ENCODE peak calls at places on chromosomes 11 and 22, in ten cellular contexts. L is pancreas, U is omental fat pad, G is endothelial cell, T is stomach, H is IMR-90, M is lower leg skin, F is breast epithelium, B is mesothelial cell of epicardium, E is GM20000. K is an unnamed sample.

GRCh38 chr22:37242395-37242918 is 1.6 kb downstream of the RAC2 start:
- DNase-seq in L (peak), U (no peak), G (no peak), T (peak), H (peak), M (peak), F (peak), B (no peak), E (peak), K (peak)

GRCh38 chr11:129458756-129459535 is 83.3 kb downstream of the BARX2 start:
- DNase-seq in L (no peak), U (no peak), G (no peak), T (no peak), H (no peak), M (no peak), F (no peak), B (no peak), E (no peak), K (peak)

GRCh38 chr11:111406091-111406490 is 27.0 kb upstream of the POU2AF1 start:
- DNase-seq in L (no peak), U (no peak), G (no peak), T (no peak), H (no peak), M (peak), F (no peak), B (no peak), E (no peak), K (no peak)

GRCh38 chr22:23376256-23376655 is 195.9 kb downstream of the BCR start:
- DNase-seq in L (no peak), U (no peak), G (peak), T (no peak), H (no peak), M (peak), F (no peak), B (no peak), E (peak), K (peak)

GRCh38 chr22:21745948-21746347 is 10.4 kb upstream of the YPEL1 start:
- DNase-seq in L (no peak), U (no peak), G (no peak), T (no peak), H (no peak), M (no peak), F (no peak), B (no peak), E (no peak), K (no peak)

GRCh38 chr11:61281581-61282250 is 13.4 kb downstream of the VWCE start:
- DNase-seq in L (peak), U (no peak), G (peak), T (peak), H (no peak), M (no peak), F (no peak), B (peak), E (no peak), K (peak)

GRCh38 chr11:72740060-72740424 is 12.2 kb downstream of the ARAP1 start:
- DNase-seq in L (no peak), U (no peak), G (no peak), T (no peak), H (no peak), M (no peak), F (no peak), B (no peak), E (no peak), K (no peak)

GRCh38 chr11:61056981-61057380 is 45.3 kb upstream of the CD5 start:
- DNase-seq in L (no peak), U (no peak), G (no peak), T (no peak), H (no peak), M (peak), F (no peak), B (no peak), E (no peak), K (no peak)

GRCh38 chr11:69301491-69302401 is 7.8 kb downstream of the MYEOV start:
- DNase-seq in L (no peak), U (no peak), G (no peak), T (peak), H (peak), M (no peak), F (peak), B (no peak), E (no peak), K (peak)

GRCh38 chr11:15189646-15190365 is 75.1 kb downstream of the INSC start:
- DNase-seq in L (no peak), U (no peak), G (no peak), T (no peak), H (peak), M (no peak), F (no peak), B (no peak), E (no peak), K (no peak)

GRCh38 chr11:27150098-27150497 is 109.5 kb downstream of the BBOX1 start:
- DNase-seq in L (no peak), U (no peak), G (no peak), T (no peak), H (no peak), M (no peak), F (no peak), B (no peak), E (no peak), K (no peak)

GRCh38 chr11:57568330-57568766 is 876 bp upstream of the UBE2L6 start:
- DNase-seq in L (no peak), U (peak), G (no peak), T (no peak), H (peak), M (peak), F (no peak), B (no peak), E (peak), K (no peak)

GRCh38 chr11:105579111-105579510 is 30.8 kb upstream of the GRIA4 start:
- DNase-seq in L (no peak), U (no peak), G (no peak), T (no peak), H (no peak), M (no peak), F (no peak), B (no peak), E (no peak), K (no peak)
- TF ChIP-seq CTCF in L (no peak), U (no peak), G (peak), T (no peak), H (no peak), M (no peak), F (no peak), B (no peak), E (no peak), K (no peak)

GRCh38 chr11:93131709-93132108 is 66.1 kb downstream of the SLC36A4 start:
- DNase-seq in L (no peak), U (no peak), G (peak), T (no peak), H (no peak), M (no peak), F (no peak), B (no peak), E (no peak), K (no peak)

GRCh38 chr11:93123351-93123898 is 74.4 kb downstream of the SLC36A4 start:
- DNase-seq in L (peak), U (no peak), G (no peak), T (peak), H (peak), M (no peak), F (no peak), B (peak), E (no peak), K (peak)

GRCh38 chr11:93133710-93134109 is 64.1 kb downstream of the SLC36A4 start:
- DNase-seq in L (no peak), U (no peak), G (no peak), T (no peak), H (peak), M (no peak), F (no peak), B (no peak), E (no peak), K (no peak)

GRCh38 chr11:93128574-93128973 is 69.2 kb downstream of the SLC36A4 start:
- DNase-seq in L (no peak), U (no peak), G (no peak), T (no peak), H (no peak), M (no peak), F (no peak), B (no peak), E (no peak), K (no peak)
- TF ChIP-seq CTCF in L (no peak), U (no peak), G (no peak), T (no peak), H (no peak), M (no peak), F (no peak), B (no peak), E (no peak), K (no peak)

GRCh38 chr22:19146215-19146968 is 1.9 kb upstream of the ESS2 start:
- DNase-seq in L (no peak), U (no peak), G (no peak), T (no peak), H (no peak), M (no peak), F (no peak), B (no peak), E (no peak), K (no peak)
- TF ChIP-seq CTCF in L (no peak), U (no peak), G (no peak), T (no peak), H (no peak), M (no peak), F (no peak), B (no peak), E (no peak), K (no peak)

DNA sequence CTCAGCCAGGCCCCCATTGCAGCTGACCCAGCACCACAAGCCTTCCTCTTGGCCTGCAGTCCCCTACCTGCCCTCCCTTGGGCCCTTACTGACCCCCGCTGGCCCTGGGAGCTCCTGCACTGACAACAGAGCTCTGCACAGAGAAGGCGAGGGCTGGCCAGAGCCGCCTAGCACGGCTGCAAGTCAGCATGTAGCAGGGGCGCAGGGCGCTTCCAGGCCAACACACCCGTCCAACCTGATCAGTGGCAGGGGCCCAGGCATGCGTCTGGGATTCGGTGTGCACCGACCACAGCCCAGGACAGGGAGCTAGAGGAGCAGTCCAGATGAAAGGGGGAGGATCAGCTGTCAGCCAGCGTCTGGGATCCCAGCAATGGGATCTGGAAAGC is 7.6 kb downstream of the WNT7B start:
- DNase-seq in L (no peak), U (no peak), G (no peak), T (no peak), H (no peak), M (no peak), F (no peak), B (no peak), E (no peak), K (no peak)
- TF ChIP-seq CTCF in L (no peak), U (no peak), G (no peak), T (no peak), H (peak), M (no peak), F (no peak), B (no peak), E (no peak), K (no peak)

DNA sequence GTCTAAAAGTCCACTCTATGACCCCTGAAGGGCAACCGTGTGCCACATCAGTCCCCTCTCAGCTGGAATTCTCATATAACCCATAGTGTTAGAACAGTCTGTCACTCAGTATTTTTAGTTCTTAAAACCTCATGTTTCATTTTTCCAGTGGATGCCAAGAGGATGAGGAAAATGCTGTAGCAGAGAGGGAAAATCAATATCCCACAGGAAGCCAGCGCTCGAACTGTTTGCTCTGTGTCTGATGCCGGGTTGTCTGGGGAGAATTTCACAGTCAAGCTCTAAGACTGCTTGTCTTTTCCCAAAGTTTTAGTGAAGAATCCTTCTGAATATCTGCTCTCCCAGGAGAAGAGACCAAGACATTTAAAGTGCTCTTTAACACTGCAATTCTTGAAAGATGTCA is 360.9 kb downstream of the OPCML start:
- DNase-seq in L (no peak), U (no peak), G (no peak), T (no peak), H (no peak), M (peak), F (no peak), B (no peak), E (no peak), K (no peak)
- TF ChIP-seq CTCF in L (no peak), U (no peak), G (no peak), T (no peak), H (no peak), M (no peak), F (no peak), B (no peak), E (no peak), K (no peak)

DNA sequence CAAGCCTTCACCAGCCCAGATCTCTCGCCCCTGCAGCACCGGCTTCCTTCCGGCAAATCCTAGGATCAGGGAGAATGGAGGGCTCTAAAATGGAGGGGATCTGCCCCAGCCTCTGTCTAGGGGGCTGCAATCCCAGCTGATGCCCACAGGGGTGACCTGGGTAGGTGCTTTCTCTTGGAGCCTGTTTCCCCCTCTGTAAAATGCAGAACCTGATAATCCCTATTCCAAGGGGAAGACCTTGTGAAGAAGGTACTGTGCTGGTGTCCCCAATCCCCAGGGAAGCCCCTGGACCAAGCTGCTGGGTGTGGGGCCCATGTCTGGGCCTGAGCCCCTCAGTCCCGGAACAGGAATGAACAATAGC is 2.8 kb downstream of the EMID1 start:
- DNase-seq in L (no peak), U (no peak), G (no peak), T (no peak), H (no peak), M (no peak), F (no peak), B (no peak), E (no peak), K (no peak)
- TF ChIP-seq CTCF in L (no peak), U (no peak), G (no peak), T (no peak), H (no peak), M (no peak), F (no peak), B (no peak), E (no peak), K (no peak)

K was measured in mucosa of descending colon.